ENCODE peak calls at places on chromosomes 6 and 20, in nine cellular contexts. O is KBM-7, Z is GM18507, Y is stromal cell of bone marrow, P is HuH-7, L is skeletal muscle cell, E is NCI-H1092 treated with DMSO at 0.1 percent for 48 hours, F is psoas muscle, M is heart left ventricle. G is an unnamed sample.

GRCh38 chr6:101393291-101394251 is at the start of gene GRIK2:
- DNase-seq in O (peak), Z (peak), Y (no peak), P (peak), L (no peak), E (peak), F (no peak), M (peak), G (peak)

GRCh38 chr6:44651604-44652003 is 264.1 kb downstream of the CDC5L start:
- DNase-seq in O (no peak), Z (no peak), Y (no peak), P (no peak), L (no peak), E (no peak), F (no peak), M (no peak), G (no peak)

GRCh38 chr6:93621400-93621799 is 202.0 kb upstream of the EPHA7 start:
- DNase-seq in O (no peak), Z (no peak), Y (no peak), P (no peak), L (no peak), E (no peak), F (no peak), M (no peak), G (no peak)

GRCh38 chr20:50242863-50243609 is 52.4 kb downstream of the CEBPB start:
- DNase-seq in O (no peak), Z (no peak), Y (no peak), P (no peak), L (no peak), E (peak), F (no peak), M (no peak), G (no peak)

GRCh38 chr6:10177703-10178102 is 237.2 kb downstream of the TFAP2A start:
- DNase-seq in O (no peak), Z (no peak), Y (no peak), P (no peak), L (no peak), E (no peak), F (no peak), M (no peak), G (no peak)

GRCh38 chr6:45477278-45477677 is 99.5 kb upstream of the SUPT3H start:
- DNase-seq in O (no peak), Z (no peak), Y (no peak), P (no peak), L (no peak), E (no peak), F (no peak), M (no peak), G (no peak)

GRCh38 chr20:62303327-62304226 is 780 bp downstream of the ADRM1 start:
- DNase-seq in O (peak), Z (no peak), Y (no peak), P (no peak), L (no peak), E (no peak), F (no peak), M (no peak), G (no peak)

GRCh38 chr20:54103067-54103761 is 32.8 kb upstream of the BCAS1 start:
- DNase-seq in O (peak), Z (peak), Y (peak), P (peak), L (peak), E (peak), F (peak), M (peak), G (no peak)

GRCh38 chr20:57589728-57590484 is 29.0 kb downstream of the PCK1 start:
- DNase-seq in O (no peak), Z (no peak), Y (no peak), P (no peak), L (no peak), E (no peak), F (no peak), M (no peak), G (no peak)

GRCh38 chr20:49446808-49447207 is 35.7 kb downstream of the KCNB1 start:
- DNase-seq in O (peak), Z (no peak), Y (peak), P (no peak), L (peak), E (no peak), F (peak), M (peak), G (no peak)

GRCh38 chr6:134758616-134759015 is 191.3 kb downstream of the ALDH8A1 start:
- DNase-seq in O (no peak), Z (no peak), Y (no peak), P (no peak), L (no peak), E (no peak), F (no peak), M (no peak), G (no peak)